ENCODE peak calls at places on chromosomes 16 and 17, in ten cellular contexts. Z is activated CD8-positive, alpha-beta memory T cell treated with anti-CD3 and anti-CD28 coated beads for 24 hours; O is GM04504; A is fibroblast of pulmonary artery; D is tibial artery; P is left colon; J is activated CD4-positive, alpha-beta T cell treated with anti-CD3 and anti-CD28 coated beads, Interleukin-2, amount 50 U/mL, for 48 hours; C is AG20443; U is fibroblast of the aortic adventitia; Q is cardiac fibroblast. R is an unnamed sample.

GRCh38 chr17:13862341-13862740 is 207.0 kb upstream of the COX10 start:
- DNase-seq in Z (no peak), O (no peak), A (no peak), D (no peak), P (no peak), J (no peak), C (no peak), U (no peak), Q (no peak), R (no peak)

GRCh38 chr17:37146578-37147119 is 197.9 kb downstream of the AATF start:
- DNase-seq in Z (no peak), O (no peak), A (no peak), D (no peak), P (no peak), J (no peak), C (no peak), U (no peak), Q (no peak), R (no peak)

GRCh38 chr17:16938496-16939270 is 33.2 kb downstream of the TNFRSF13B start:
- DNase-seq in Z (peak), O (no peak), A (no peak), D (no peak), P (no peak), J (no peak), C (no peak), U (no peak), Q (no peak), R (no peak)

GRCh38 chr17:69677130-69677529 is 262.6 kb downstream of the MAP2K6 start:
- DNase-seq in Z (no peak), O (no peak), A (peak), D (no peak), P (no peak), J (no peak), C (no peak), U (no peak), Q (no peak), R (no peak)

GRCh38 chr16:79184464-79184863 is 416.1 kb downstream of the MAF start:
- DNase-seq in Z (no peak), O (no peak), A (no peak), D (no peak), P (no peak), J (no peak), C (no peak), U (no peak), Q (no peak), R (no peak)

GRCh38 chr17:45787044-45787443 is 2.9 kb downstream of the CRHR1 start:
- DNase-seq in Z (no peak), O (no peak), A (no peak), D (no peak), P (no peak), J (no peak), C (no peak), U (no peak), Q (no peak), R (no peak)

GRCh38 chr16:86324320-86324719 is 186.0 kb upstream of the FOXF1 start:
- DNase-seq in Z (no peak), O (no peak), A (no peak), D (peak), P (no peak), J (no peak), C (no peak), U (no peak), Q (no peak), R (no peak)

GRCh38 chr16:12529582-12529981 is 274.1 kb downstream of the CPPED1 start:
- DNase-seq in Z (no peak), O (no peak), A (no peak), D (no peak), P (no peak), J (no peak), C (no peak), U (no peak), Q (no peak), R (no peak)

GRCh38 chr16:58034128-58034685 is 8.7 kb downstream of the MMP15 start:
- DNase-seq in Z (no peak), O (no peak), A (no peak), D (no peak), P (no peak), J (no peak), C (no peak), U (no peak), Q (no peak), R (no peak)

GRCh38 chr16:47196457-47196856 is 52.7 kb upstream of the NETO2 start:
- DNase-seq in Z (no peak), O (no peak), A (no peak), D (no peak), P (no peak), J (no peak), C (no peak), U (no peak), Q (no peak), R (no peak)

GRCh38 chr17:39069114-39069756 is 82.2 kb downstream of the PLXDC1 start:
- DNase-seq in Z (no peak), O (no peak), A (peak), D (no peak), P (no peak), J (no peak), C (peak), U (peak), Q (peak), R (peak)

GRCh38 chr17:47315451-47316266 is 8.1 kb upstream of the EFCAB13 start:
- DNase-seq in Z (no peak), O (no peak), A (peak), D (no peak), P (no peak), J (no peak), C (peak), U (peak), Q (peak), R (peak)

GRCh38 chr17:40590742-40591141 is 25.5 kb upstream of the CCR7 start:
- DNase-seq in Z (no peak), O (no peak), A (no peak), D (no peak), P (no peak), J (no peak), C (no peak), U (no peak), Q (no peak), R (no peak)

GRCh38 chr16:1543085-1543896 is 9.8 kb downstream of the TMEM204 start:
- DNase-seq in Z (peak), O (peak), A (peak), D (peak), P (peak), J (peak), C (peak), U (peak), Q (peak), R (peak)

GRCh38 chr16:11188801-11189740 is 66.9 kb downstream of the SOCS1 start:
- DNase-seq in Z (no peak), O (no peak), A (no peak), D (no peak), P (no peak), J (no peak), C (no peak), U (no peak), Q (no peak), R (no peak)

GRCh38 chr17:57511475-57512123 is 233.5 kb downstream of the CCDC182 start:
- DNase-seq in Z (no peak), O (no peak), A (no peak), D (no peak), P (no peak), J (no peak), C (no peak), U (no peak), Q (no peak), R (no peak)

GRCh38 chr16:10180771-10181163 is 1.5 kb downstream of the GRIN2A start:
- DNase-seq in Z (peak), O (no peak), A (peak), D (no peak), P (no peak), J (peak), C (no peak), U (no peak), Q (no peak), R (no peak)

GRCh38 chr17:61568219-61569072 is 22.6 kb downstream of the NACA2 start:
- DNase-seq in Z (no peak), O (no peak), A (no peak), D (no peak), P (no peak), J (no peak), C (no peak), U (no peak), Q (no peak), R (no peak)

GRCh38 chr16:68612996-68613395 is 32.1 kb upstream of the CDH3 start:
- DNase-seq in Z (no peak), O (no peak), A (no peak), D (no peak), P (no peak), J (no peak), C (no peak), U (no peak), Q (no peak), R (no peak)

GRCh38 chr17:50426814-50427787 is 1.1 kb downstream of the ACSF2 start:
- DNase-seq in Z (peak), O (no peak), A (peak), D (no peak), P (peak), J (peak), C (peak), U (peak), Q (peak), R (no peak)

GRCh38 chr16:31528726-31529397 is 1.2 kb downstream of the AHSP start:
- DNase-seq in Z (no peak), O (peak), A (no peak), D (no peak), P (no peak), J (no peak), C (peak), U (peak), Q (peak), R (no peak)

GRCh38 chr16:54588026-54588425 is 301.4 kb upstream of the IRX3 start:
- DNase-seq in Z (no peak), O (no peak), A (no peak), D (no peak), P (no peak), J (no peak), C (no peak), U (no peak), Q (no peak), R (no peak)

GRCh38 chr17:5537251-5537650 is 47.1 kb downstream of the NLRP1 start:
- DNase-seq in Z (no peak), O (no peak), A (peak), D (no peak), P (no peak), J (no peak), C (no peak), U (peak), Q (peak), R (no peak)